ENCODE peak calls at places on chromosome 4, in six cellular contexts. F is adrenal gland, I is T-helper 9 cell, O is D341Med, J is T-helper 2 cell, U is RCC 7860. B is an unnamed sample.
A peak's percentile ranks its signal among the peaks of the same experiment; 100 is the strongest.

GRCh38 chr4:183729430-183730328 is 70.6 kb downstream of the TRAPPC11 start:
- DNase-seq in F (no peak), I (no peak), O (no peak), J (no peak), U (peak; percentile 41), B (no peak)

GRCh38 chr4:26124753-26125236 is 196.0 kb upstream of the RBPJ start:
- DNase-seq in F (no peak), I (no peak), O (no peak), J (no peak), U (no peak), B (no peak)

GRCh38 chr4:136562842-136563241 is 969.5 kb downstream of the PCDH18 start:
- DNase-seq in F (no peak), I (no peak), O (no peak), J (no peak), U (no peak), B (no peak)

GRCh38 chr4:37068580-37068979 is 176.0 kb upstream of the NWD2 start:
- DNase-seq in F (no peak), I (no peak), O (no peak), J (no peak), U (no peak), B (no peak)

GRCh38 chr4:15929555-15929954 is 9.0 kb downstream of the FGFBP1 start:
- DNase-seq in F (no peak), I (no peak), O (no peak), J (no peak), U (no peak), B (no peak)

GRCh38 chr4:125070869-125071268 is 243.9 kb upstream of the FAT4 start:
- DNase-seq in F (no peak), I (no peak), O (peak; percentile 21), J (no peak), U (no peak), B (no peak)

GRCh38 chr4:48681856-48682255 is 98.2 kb downstream of the FRYL start:
- DNase-seq in F (no peak), I (no peak), O (no peak), J (no peak), U (no peak), B (no peak)

GRCh38 chr4:152700151-152700550 is 20.4 kb upstream of the TMEM154 start:
- DNase-seq in F (no peak), I (no peak), O (no peak), J (no peak), U (no peak), B (no peak)

GRCh38 chr4:94695389-94695788 is 62.4 kb upstream of the BMPR1B start:
- DNase-seq in F (no peak), I (no peak), O (no peak), J (no peak), U (peak; percentile 13), B (no peak)

GRCh38 chr4:55768291-55768690 is 51.3 kb upstream of the EXOC1L start:
- DNase-seq in F (no peak), I (no peak), O (no peak), J (no peak), U (peak; percentile 63), B (no peak)

GRCh38 chr4:147463065-147463464 is 17.8 kb upstream of the EDNRA start:
- DNase-seq in F (no peak), I (no peak), O (no peak), J (no peak), U (no peak), B (no peak)

GRCh38 chr4:154743683-154744340 is at the start of gene LRAT:
- DNase-seq in F (peak; percentile 24), I (no peak), O (peak; percentile 71), J (no peak), U (no peak), B (no peak)

GRCh38 chr4:83231620-83232056 is 53.0 kb downstream of the COQ2 start:
- DNase-seq in F (no peak), I (no peak), O (no peak), J (no peak), U (peak; percentile 7), B (no peak)

B was measured in T-helper 22 cell.